ENCODE peak calls at places on chromosomes 2 and 18, in eight cellular contexts. Y is hepatocyte; C is DND-41; T is lower lobe of right lung; R is CD8-positive, alpha-beta T cell; F is keratinocyte; L is neuronal stem cell; A is effector memory CD4-positive, alpha-beta T cell. N is an unnamed sample. For H3K4me1 and H3K36me3, the result is how much of the 10 kb centered on the place peaks cover.

GRCh38 chr2:30232027-30232800 is 880 bp downstream of the LBH start:
- DNase-seq in Y (peak), C (peak), T (peak), R (peak), F (no peak), L (peak), A (peak), N (peak)

GRCh38 chr2:188976545-188977268 is 2.5 kb downstream of the COL3A1 start:
- DNase-seq in Y (peak), C (no peak), T (no peak), R (no peak), F (no peak), L (no peak), A (no peak), N (no peak)

GRCh38 chr2:239558661-239559060 is 157.8 kb upstream of the HDAC4 start:
- DNase-seq in Y (no peak), C (no peak), T (no peak), R (no peak), F (no peak), L (no peak), A (no peak), N (no peak)

GRCh38 chr2:157839162-157839801 is 36.8 kb downstream of the ACVR1 start:
- DNase-seq in Y (peak), C (no peak), T (no peak), R (no peak), F (no peak), L (peak), A (no peak), N (no peak)

GRCh38 chr2:156221703-156222102 is 110.8 kb downstream of the NR4A2 start:
- DNase-seq in Y (no peak), C (no peak), T (no peak), R (no peak), F (no peak), L (no peak), A (no peak), N (no peak)

GRCh38 chr18:50240083-50240563 is 26.2 kb downstream of the CFAP53 start:
- DNase-seq in Y (peak), C (no peak), T (no peak), R (no peak), F (peak), L (no peak), A (no peak), N (no peak)

GRCh38 chr18:25490316-25490715 is 138.3 kb upstream of the ZNF521 start:
- DNase-seq in Y (no peak), C (no peak), T (no peak), R (no peak), F (no peak), L (no peak), A (no peak), N (no peak)

GRCh38 chr2:25294573-25295462 is 46.9 kb downstream of the DNMT3A start:
- DNase-seq in Y (no peak), C (peak), T (peak), R (peak), F (no peak), L (no peak), A (peak), N (peak)

GRCh38 chr18:72692595-72692994 is 148.5 kb upstream of the CBLN2 start:
- DNase-seq in Y (no peak), C (no peak), T (no peak), R (no peak), F (no peak), L (no peak), A (no peak), N (no peak)

GRCh38 chr2:69020496-69020895 is 7.5 kb downstream of the ANTXR1 start:
- DNase-seq in Y (no peak), C (no peak), T (no peak), R (no peak), F (no peak), L (no peak), A (no peak), N (no peak)

GRCh38 chr18:12278153-12278764 is 24.1 kb downstream of the CIDEA start:
- DNase-seq in Y (no peak), C (no peak), T (no peak), R (no peak), F (no peak), L (no peak), A (no peak), N (no peak)

GRCh38 chr2:239882781-239883180 is 142.4 kb downstream of the NDUFA10 start:
- DNase-seq in Y (no peak), C (peak), T (no peak), R (peak), F (no peak), L (no peak), A (no peak), N (no peak)

GRCh38 chr2:200353125-200353524 is 46.6 kb downstream of the SPATS2L start:
- DNase-seq in Y (no peak), C (no peak), T (no peak), R (no peak), F (no peak), L (no peak), A (no peak), N (no peak)

GRCh38 chr2:29841386-29842004 is 79.9 kb downstream of the ALK start:
- DNase-seq in Y (peak), C (peak), T (no peak), R (no peak), F (no peak), L (peak), A (no peak), N (peak)

GRCh38 chr2:190600293-190601103 is 48.4 kb upstream of the NAB1 start:
- DNase-seq in Y (no peak), C (no peak), T (no peak), R (no peak), F (no peak), L (no peak), A (no peak), N (no peak)

GRCh38 chr2:142878061-142878741 is 737 bp downstream of the KYNU start:
- DNase-seq in Y (no peak), C (no peak), T (no peak), R (no peak), F (no peak), L (no peak), A (no peak), N (no peak)

GRCh38 chr2:18311413-18311812 is 249.0 kb downstream of the RDH14 start:
- DNase-seq in Y (peak), C (no peak), T (no peak), R (no peak), F (no peak), L (no peak), A (no peak), N (no peak)

GRCh38 chr18:40821596-40822243 is 1133.3 kb upstream of the PIK3C3 start:
- DNase-seq in Y (no peak), C (no peak), T (no peak), R (no peak), F (no peak), L (no peak), A (no peak), N (no peak)

GRCh38 chr2:111634050-111634784 is 249.8 kb downstream of the ANAPC1 start:
- DNase-seq in Y (no peak), C (peak), T (no peak), R (no peak), F (no peak), L (no peak), A (no peak), N (no peak)

GRCh38 chr18:46946656-46947282 is 29.4 kb downstream of the KATNAL2 start:
- DNase-seq in Y (peak), C (peak), T (peak), R (peak), F (no peak), L (peak), A (no peak), N (peak)

GRCh38 chr2:167215595-167215994 is 327.3 kb downstream of the XIRP2 start:
- DNase-seq in Y (no peak), C (no peak), T (no peak), R (no peak), F (no peak), L (no peak), A (no peak), N (peak)

GRCh38 chr2:189350515-189351209 is 90.6 kb upstream of the WDR75 start:
- DNase-seq in Y (peak), C (no peak), T (no peak), R (no peak), F (no peak), L (no peak), A (no peak), N (no peak)

GRCh38 chr2:21438949-21439348 is 315.2 kb downstream of the TDRD15 start:
- DNase-seq in Y (peak), C (no peak), T (no peak), R (no peak), F (no peak), L (no peak), A (no peak), N (no peak)

GRCh38 chr18:3593381-3593903 is 143.5 kb downstream of the TGIF1 start:
- DNase-seq in Y (no peak), C (no peak), T (no peak), R (no peak), F (peak), L (peak), A (no peak), N (no peak)

GRCh38 chr2:39696838-39697237 is 31.1 kb downstream of the TMEM178A start:
- DNase-seq in Y (peak), C (no peak), T (no peak), R (no peak), F (no peak), L (no peak), A (no peak), N (no peak)

GRCh38 chr2:172098287-172098649 is 4.4 kb downstream of the DLX2 start:
- DNase-seq in Y (no peak), C (no peak), T (no peak), R (no peak), F (no peak), L (no peak), A (no peak), N (no peak)

GRCh38 chr2:74552914-74553811 is 579 bp downstream of the LOXL3 start:
- DNase-seq in Y (peak), C (no peak), T (no peak), R (no peak), F (no peak), L (peak), A (no peak), N (no peak)

GRCh38 chr2:101820519-101820918 is 123.0 kb downstream of the MAP4K4 start:
- DNase-seq in Y (peak), C (no peak), T (no peak), R (no peak), F (peak), L (no peak), A (no peak), N (no peak)
- H3K4me1 ChIP-seq in Y (under half), C (under half), T (under half), R (under half), F (half or more), L (under half), A (under half), N (under half)

GRCh38 chr2:2620604-2621003 is 289.5 kb upstream of the MYT1L start:
- DNase-seq in Y (no peak), C (no peak), T (no peak), R (no peak), F (no peak), L (no peak), A (no peak), N (no peak)

GRCh38 chr2:2619995-2620394 is 288.9 kb upstream of the MYT1L start:
- DNase-seq in Y (no peak), C (no peak), T (no peak), R (no peak), F (no peak), L (no peak), A (no peak), N (no peak)

GRCh38 chr2:2621855-2622254 is 290.8 kb upstream of the MYT1L start:
- DNase-seq in Y (no peak), C (no peak), T (no peak), R (no peak), F (no peak), L (no peak), A (no peak), N (no peak)

GRCh38 chr2:2623939-2624338 is 292.9 kb upstream of the MYT1L start:
- DNase-seq in Y (no peak), C (no peak), T (no peak), R (no peak), F (no peak), L (no peak), A (no peak), N (no peak)
- H3K36me3 ChIP-seq in Y (under half), C (under half), T (under half), R (under half), F (under half), L (under half), A (under half), N (under half)

GRCh38 chr2:26970928-26971627 is 641 bp downstream of the MAPRE3 start:
- DNase-seq in Y (no peak), C (no peak), T (no peak), R (no peak), F (no peak), L (peak), A (no peak), N (no peak)
- H3K27ac ChIP-seq in Y (peak), C (no peak), T (peak), R (no peak), F (peak), L (no peak), A (peak), N (peak)

GRCh38 chr2:203586151-203586550 is 51.0 kb upstream of the RAPH1 start:
- DNase-seq in Y (no peak), C (no peak), T (no peak), R (no peak), F (no peak), L (no peak), A (no peak), N (no peak)
- H3K4me1 ChIP-seq in Y (under half), C (under half), T (under half), R (under half), F (under half), L (under half), A (under half), N (under half)

GRCh38 chr2:152696476-152696875 is 20.8 kb downstream of the PRPF40A start:
- DNase-seq in Y (no peak), C (no peak), T (no peak), R (no peak), F (no peak), L (no peak), A (no peak), N (no peak)
- H3K36me3 ChIP-seq in Y (under half), C (under half), T (under half), R (under half), F (under half), L (under half), A (under half), N (under half)

GRCh38 chr2:109126501-109126860 is 2.5 kb upstream of the SH3RF3 start:
- DNase-seq in Y (no peak), C (peak), T (no peak), R (no peak), F (no peak), L (no peak), A (no peak), N (no peak)

GRCh38 chr2:109125595-109126500 is 3.2 kb upstream of the SH3RF3 start:
- DNase-seq in Y (no peak), C (no peak), T (no peak), R (no peak), F (peak), L (no peak), A (no peak), N (no peak)

GRCh38 chr2:109127556-109127955 is 1.4 kb upstream of the SH3RF3 start:
- DNase-seq in Y (no peak), C (no peak), T (no peak), R (no peak), F (no peak), L (no peak), A (no peak), N (no peak)

GRCh38 chr2:109123586-109124201 is 5.3 kb upstream of the SH3RF3 start:
- DNase-seq in Y (no peak), C (no peak), T (no peak), R (no peak), F (no peak), L (no peak), A (no peak), N (no peak)

GRCh38 chr2:109124982-109125594 is 3.9 kb upstream of the SH3RF3 start:
- DNase-seq in Y (no peak), C (peak), T (no peak), R (peak), F (no peak), L (no peak), A (no peak), N (peak)
- H3K27ac ChIP-seq in Y (no peak), C (no peak), T (no peak), R (no peak), F (no peak), L (no peak), A (no peak), N (no peak)

DNA sequence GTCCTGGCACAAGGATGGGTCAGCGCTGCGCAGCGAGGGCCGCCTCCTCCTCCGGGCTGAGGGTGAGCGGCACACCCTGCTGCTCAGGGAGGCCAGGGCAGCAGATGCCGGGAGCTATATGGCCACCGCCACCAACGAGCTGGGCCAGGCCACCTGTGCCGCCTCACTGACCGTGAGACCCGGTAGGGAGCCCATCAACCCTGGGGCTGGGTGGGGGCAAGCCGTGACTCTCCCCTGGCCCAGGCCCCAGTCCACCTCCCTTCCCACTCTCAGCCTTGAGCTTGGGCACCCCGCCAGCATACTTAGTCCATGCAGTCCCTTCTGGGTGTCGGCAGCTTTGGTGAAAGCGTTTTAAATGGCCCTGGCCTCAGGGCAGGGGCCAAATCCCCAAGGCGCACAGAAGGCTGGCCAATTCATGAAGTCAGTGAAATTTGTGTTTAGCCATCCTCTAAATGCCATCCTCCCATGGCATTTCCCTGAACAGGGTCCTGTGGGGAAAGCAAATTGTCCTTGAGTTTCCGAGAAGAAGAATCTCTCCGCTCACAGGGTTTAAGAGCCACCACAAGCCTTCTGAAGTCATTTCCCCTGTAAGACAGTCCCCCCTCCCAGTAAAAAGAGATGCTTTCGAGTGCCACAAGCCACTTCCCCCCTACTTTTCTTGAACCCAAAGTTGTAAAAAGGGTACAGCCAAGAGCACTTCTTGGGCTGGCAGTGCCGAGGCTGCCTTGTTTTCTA is 17.1 kb downstream of the SPEG start:
- DNase-seq in Y (no peak), C (no peak), T (no peak), R (no peak), F (no peak), L (no peak), A (no peak), N (no peak)
- H3K4me1 ChIP-seq in Y (under half), C (under half), T (under half), R (under half), F (under half), L (under half), A (under half), N (under half)

GRCh38 chr2:237536617-237537016 is 29.8 kb upstream of the PRLH start:
- DNase-seq in Y (no peak), C (no peak), T (no peak), R (no peak), F (no peak), L (no peak), A (no peak), N (no peak)
- H3K36me3 ChIP-seq in Y (under half), C (under half), T (half or more), R (under half), F (under half), L (under half), A (under half), N (under half)